ENCODE peak calls at places on chromosomes 5 and 9, in five cellular contexts. L, W, C, A and T are unnamed samples.

GRCh38 chr5:62538017-62538942 is 40.3 kb upstream of the LRRC70 start:
- DNase-seq in L (no peak), W (no peak), C (peak), A (no peak), T (no peak)

GRCh38 chr5:170315154-170315553 is 17.6 kb upstream of the LCP2 start:
- DNase-seq in L (no peak), W (no peak), C (no peak), A (peak), T (no peak)

GRCh38 chr9:79895232-79895631 is 323.5 kb downstream of the TLE4 start:
- DNase-seq in L (no peak), W (no peak), C (no peak), A (peak), T (no peak)

GRCh38 chr5:157463081-157463480 is 3.1 kb downstream of the NIPAL4 start:
- DNase-seq in L (no peak), W (no peak), C (no peak), A (no peak), T (no peak)

GRCh38 chr5:3362606-3362910 is 233.1 kb upstream of the IRX1 start:
- DNase-seq in L (no peak), W (no peak), C (no peak), A (no peak), T (no peak)

GRCh38 chr5:172453986-172454354 is 355 bp downstream of the SH3PXD2B start:
- DNase-seq in L (no peak), W (peak), C (no peak), A (peak), T (no peak)

GRCh38 chr5:172830876-172831662 is 3.0 kb upstream of the ERGIC1 start:
- DNase-seq in L (no peak), W (no peak), C (no peak), A (no peak), T (peak)

GRCh38 chr5:102762095-102762534 is 7.0 kb downstream of the PAM start:
- DNase-seq in L (peak), W (no peak), C (peak), A (no peak), T (no peak)

GRCh38 chr5:39178171-39178570 is 41.2 kb downstream of the FYB1 start:
- DNase-seq in L (no peak), W (no peak), C (no peak), A (no peak), T (no peak)

GRCh38 chr9:132175431-132175830 is 13.6 kb downstream of the NTNG2 start:
- DNase-seq in L (no peak), W (no peak), C (no peak), A (no peak), T (no peak)

GRCh38 chr9:137764171-137764671 is 113.4 kb upstream of the CACNA1B start:
- DNase-seq in L (no peak), W (no peak), C (no peak), A (no peak), T (no peak)

GRCh38 chr9:70159630-70160029 is 99.1 kb upstream of the SMC5 start:
- DNase-seq in L (no peak), W (no peak), C (no peak), A (no peak), T (no peak)